ENCODE peak calls at places on chromosomes 12 and 14, in five cellular contexts. S is activated CD4-positive, alpha-beta T cell treated with anti-CD3 and anti-CD28 coated beads, Interleukin-2, amount 50 U/mL, for 4 hours; C is small intestine; W is BE2C; B is KG1. M is an unnamed sample.

GRCh38 chr12:69578283-69578682 is 7.0 kb upstream of the CCT2 start:
- DNase-seq in C (no peak), S (no peak), W (no peak), B (no peak), M (peak)

GRCh38 chr14:72495668-72496067 is 398.2 kb downstream of the DPF3 start:
- DNase-seq in C (no peak), B (no peak), W (no peak), S (no peak), M (no peak)

GRCh38 chr12:68617160-68617926 is 6.6 kb downstream of the RAP1B start:
- DNase-seq in S (no peak), B (no peak), C (no peak), W (no peak), M (no peak)

GRCh38 chr12:94615284-94616216 is 34.8 kb downstream of the TMCC3 start:
- DNase-seq in C (peak), B (no peak), W (peak), S (no peak), M (no peak)

GRCh38 chr12:105334568-105334967 is 4.1 kb downstream of the C12orf75 start:
- DNase-seq in W (no peak), S (no peak), B (no peak), C (no peak), M (no peak)

GRCh38 chr12:95922231-95922630 is 20.2 kb downstream of the CCDC38 start:
- DNase-seq in C (no peak), B (no peak), S (no peak), W (no peak), M (no peak)

GRCh38 chr12:84542289-84542688 is 370.3 kb downstream of the SLC6A15 start:
- DNase-seq in S (no peak), W (no peak), C (no peak), B (no peak), M (no peak)

GRCh38 chr12:88472248-88472647 is 108.0 kb downstream of the KITLG start:
- DNase-seq in W (no peak), C (no peak), B (no peak), S (no peak), M (no peak)

GRCh38 chr12:68559984-68560822 is 50.5 kb upstream of the RAP1B start:
- DNase-seq in B (no peak), C (no peak), S (no peak), W (no peak), M (no peak)

GRCh38 chr14:42779024-42779423 is 1172.3 kb downstream of the LRFN5 start:
- DNase-seq in B (no peak), S (no peak), C (no peak), W (no peak), M (no peak)

GRCh38 chr12:11896530-11896929 is 174.2 kb upstream of the BCL2L14 start:
- DNase-seq in S (no peak), C (no peak), B (no peak), W (peak), M (no peak)

GRCh38 chr12:106058256-106059182 is 80.2 kb downstream of the NUAK1 start:
- DNase-seq in B (no peak), W (no peak), S (no peak), C (no peak), M (no peak)

GRCh38 chr12:124816295-124816854 is 47.3 kb downstream of the SCARB1 start:
- DNase-seq in B (no peak), C (no peak), S (no peak), W (no peak), M (no peak)

GRCh38 chr14:50521912-50522341 is 10.4 kb downstream of the MAP4K5 start:
- DNase-seq in B (no peak), W (no peak), C (no peak), S (no peak), M (no peak)

GRCh38 chr14:83184531-83184930 is 1650.9 kb upstream of the SEL1L start:
- DNase-seq in S (no peak), W (no peak), B (no peak), C (no peak), M (no peak)

GRCh38 chr14:36346052-36346451 is 25.6 kb upstream of the MBIP start:
- DNase-seq in S (no peak), W (no peak), B (no peak), C (no peak), M (no peak)

GRCh38 chr14:68598621-68599447 is 194.0 kb downstream of the ZFP36L1 start:
- DNase-seq in C (peak), W (no peak), S (no peak), B (no peak), M (peak)

GRCh38 chr12:51922762-51923505 is 15.6 kb downstream of the ACVRL1 start:
- DNase-seq in C (peak), S (no peak), W (no peak), B (no peak), M (no peak)

GRCh38 chr14:75223664-75224154 is 47.3 kb upstream of the TMED10 start:
- DNase-seq in B (no peak), S (no peak), C (peak), W (no peak), M (peak)

GRCh38 chr12:122422769-122423257 is 344 bp upstream of the CLIP1 start:
- DNase-seq in C (peak), W (no peak), S (peak), B (peak), M (no peak)

GRCh38 chr14:66709292-66709691 is 201.3 kb downstream of the GPHN start:
- DNase-seq in C (no peak), B (no peak), S (no peak), W (no peak), M (no peak)

GRCh38 chr12:8541591-8541990 is 886 bp upstream of the CLEC4E start:
- DNase-seq in B (no peak), S (no peak), W (no peak), C (no peak), M (no peak)

GRCh38 chr12:127987199-127987901 is 279.6 kb upstream of the TMEM132C start:
- DNase-seq in C (no peak), W (no peak), B (no peak), S (no peak), M (no peak)

GRCh38 chr14:92511472-92512247 is 1.9 kb upstream of the RIN3 start:
- DNase-seq in C (peak), B (no peak), S (no peak), W (no peak), M (no peak)

GRCh38 chr14:73755434-73756014 is 41.3 kb upstream of the PNMA1 start:
- DNase-seq in S (no peak), B (peak), W (peak), C (peak), M (no peak)

GRCh38 chr14:104925941-104926609 is 1.4 kb downstream of the PLD4 start:
- DNase-seq in W (no peak), C (no peak), S (no peak), B (no peak), M (no peak)

GRCh38 chr12:50132505-50133135 is 20.6 kb downstream of the COX14 start:
- DNase-seq in W (no peak), S (no peak), B (peak), C (peak), M (peak)

GRCh38 chr14:64955297-64955696 is 12.8 kb upstream of the GPX2 start:
- DNase-seq in S (no peak), W (no peak), C (no peak), B (no peak), M (no peak)

GRCh38 chr12:90801776-90802175 is 153.2 kb downstream of the CCER1 start:
- DNase-seq in W (no peak), B (no peak), C (no peak), S (no peak), M (no peak)

GRCh38 chr12:38895446-38895845 is 9.9 kb downstream of the CPNE8 start:
- DNase-seq in W (no peak), S (no peak), B (no peak), C (no peak), M (no peak)

GRCh38 chr12:120725151-120725658 is 421 bp upstream of the ACADS start:
- DNase-seq in B (no peak), S (no peak), C (no peak), W (no peak), M (no peak)

GRCh38 chr14:101130861-101131260 is 227.3 kb upstream of the RTL1 start:
- DNase-seq in W (no peak), S (no peak), C (no peak), B (no peak), M (no peak)

GRCh38 chr12:6047249-6048227 is 76.9 kb downstream of the VWF start:
- DNase-seq in C (no peak), S (no peak), W (no peak), B (no peak), M (no peak)

GRCh38 chr12:69916541-69917270 is 91.7 kb downstream of the MYRFL start:
- DNase-seq in B (no peak), C (no peak), S (no peak), W (no peak), M (no peak)

M was measured in AML-193.